ENCODE peak calls at places on chromosomes 13 and 19, in ten cellular contexts. One of them, this sample, is unnamed.
A peak's percentile ranks its signal among the peaks of the same experiment; 100 is the strongest.

GRCh38 chr13:90709329-90709728 is 638.2 kb upstream of the MIR17HG start:
- DNase-seq in K562: no peak
- DNase-seq in stomach: no peak
- DNase-seq in ovary: no peak
- DNase-seq in transverse colon: no peak
- DNase-seq in tibial nerve: no peak
- DNase-seq in A549: no peak
- DNase-seq in sigmoid colon: no peak
- DNase-seq in H1: no peak
- DNase-seq in upper lobe of left lung: no peak
- DNase-seq in this sample: no peak

GRCh38 chr19:8887364-8887763 is 55.2 kb downstream of the MBD3L1 start:
- DNase-seq in K562: no peak
- DNase-seq in stomach: no peak
- DNase-seq in ovary: no peak
- DNase-seq in transverse colon: no peak
- DNase-seq in tibial nerve: no peak
- DNase-seq in A549: no peak
- DNase-seq in sigmoid colon: no peak
- DNase-seq in H1: no peak
- DNase-seq in upper lobe of left lung: no peak
- DNase-seq in this sample: no peak

GRCh38 chr19:34808566-34808965 is 35.6 kb upstream of the ZNF599 start:
- DNase-seq in K562: no peak
- DNase-seq in stomach: no peak
- DNase-seq in ovary: no peak
- DNase-seq in transverse colon: no peak
- DNase-seq in tibial nerve: no peak
- DNase-seq in A549: no peak
- DNase-seq in sigmoid colon: no peak
- DNase-seq in H1: no peak
- DNase-seq in upper lobe of left lung: no peak
- DNase-seq in this sample: no peak

GRCh38 chr13:113880651-113881611 is 17.1 kb upstream of the GAS6 start:
- DNase-seq in K562: no peak
- DNase-seq in stomach: no peak
- DNase-seq in ovary: no peak
- DNase-seq in transverse colon: no peak
- DNase-seq in tibial nerve: no peak
- DNase-seq in A549: no peak
- DNase-seq in sigmoid colon: no peak
- DNase-seq in H1: no peak
- DNase-seq in upper lobe of left lung: no peak
- DNase-seq in this sample: peak; percentile 80

GRCh38 chr19:41000310-41000737 is 9.2 kb downstream of the CYP2B6 start:
- DNase-seq in K562: peak; percentile 37
- DNase-seq in stomach: peak; percentile 61
- DNase-seq in ovary: no peak
- DNase-seq in transverse colon: peak; percentile 48
- DNase-seq in tibial nerve: no peak
- DNase-seq in A549: peak; percentile 53
- DNase-seq in sigmoid colon: no peak
- DNase-seq in H1: no peak
- DNase-seq in upper lobe of left lung: no peak
- DNase-seq in this sample: no peak

GRCh38 chr13:60152114-60152513 is 11.6 kb downstream of the DIAPH3 start:
- DNase-seq in K562: no peak
- DNase-seq in stomach: no peak
- DNase-seq in ovary: no peak
- DNase-seq in transverse colon: no peak
- DNase-seq in tibial nerve: no peak
- DNase-seq in A549: no peak
- DNase-seq in sigmoid colon: no peak
- DNase-seq in H1: no peak
- DNase-seq in upper lobe of left lung: no peak
- DNase-seq in this sample: no peak

GRCh38 chr13:78382481-78382880 is 220.9 kb downstream of the POU4F1 start:
- DNase-seq in K562: no peak
- DNase-seq in stomach: no peak
- DNase-seq in ovary: no peak
- DNase-seq in transverse colon: no peak
- DNase-seq in tibial nerve: no peak
- DNase-seq in A549: no peak
- DNase-seq in sigmoid colon: no peak
- DNase-seq in H1: no peak
- DNase-seq in upper lobe of left lung: no peak
- DNase-seq in this sample: no peak

GRCh38 chr13:96090240-96091101 is 564 bp downstream of the HS6ST3 start:
- DNase-seq in K562: no peak
- DNase-seq in stomach: peak; percentile 28
- DNase-seq in ovary: no peak
- DNase-seq in transverse colon: no peak
- DNase-seq in tibial nerve: no peak
- DNase-seq in A549: no peak
- DNase-seq in sigmoid colon: no peak
- DNase-seq in H1: peak; percentile 77
- DNase-seq in upper lobe of left lung: peak; percentile 83
- DNase-seq in this sample: no peak

GRCh38 chr13:37944476-37945442 is 75.2 kb upstream of the TRPC4 start:
- DNase-seq in K562: peak; percentile 22
- DNase-seq in stomach: no peak
- DNase-seq in ovary: no peak
- DNase-seq in transverse colon: no peak
- DNase-seq in tibial nerve: no peak
- DNase-seq in A549: no peak
- DNase-seq in sigmoid colon: no peak
- DNase-seq in H1: no peak
- DNase-seq in upper lobe of left lung: no peak
- DNase-seq in this sample: no peak

GRCh38 chr13:37945651-37946575 is 76.3 kb upstream of the TRPC4 start:
- DNase-seq in K562: no peak
- DNase-seq in stomach: no peak
- DNase-seq in ovary: no peak
- DNase-seq in transverse colon: no peak
- DNase-seq in tibial nerve: no peak
- DNase-seq in A549: no peak
- DNase-seq in sigmoid colon: no peak
- DNase-seq in H1: no peak
- DNase-seq in upper lobe of left lung: no peak
- DNase-seq in this sample: no peak

GRCh38 chr13:37947419-37948140 is 78.0 kb upstream of the TRPC4 start:
- DNase-seq in K562: peak; percentile 34
- DNase-seq in stomach: no peak
- DNase-seq in ovary: no peak
- DNase-seq in transverse colon: no peak
- DNase-seq in tibial nerve: no peak
- DNase-seq in A549: no peak
- DNase-seq in sigmoid colon: no peak
- DNase-seq in H1: no peak
- DNase-seq in upper lobe of left lung: no peak
- DNase-seq in this sample: no peak

GRCh38 chr13:37942929-37943328 is 73.4 kb upstream of the TRPC4 start:
- DNase-seq in K562: no peak
- DNase-seq in stomach: no peak
- DNase-seq in ovary: no peak
- DNase-seq in transverse colon: no peak
- DNase-seq in tibial nerve: no peak
- DNase-seq in A549: no peak
- DNase-seq in sigmoid colon: no peak
- DNase-seq in H1: no peak
- DNase-seq in upper lobe of left lung: no peak
- DNase-seq in this sample: no peak
- TF ChIP-seq CTCF in K562: no peak
- TF ChIP-seq CTCF in stomach: no peak
- TF ChIP-seq CTCF in ovary: no peak
- TF ChIP-seq CTCF in transverse colon: no peak
- TF ChIP-seq CTCF in tibial nerve: no peak
- TF ChIP-seq CTCF in A549: no peak
- TF ChIP-seq CTCF in sigmoid colon: no peak
- TF ChIP-seq CTCF in H1: no peak
- TF ChIP-seq CTCF in upper lobe of left lung: no peak
- TF ChIP-seq CTCF in this sample: no peak

GRCh38 chr19:29665215-29665825 is at the start of gene PLEKHF1:
- DNase-seq in K562: peak; percentile 93
- DNase-seq in stomach: peak; percentile 94
- DNase-seq in ovary: peak; percentile 85
- DNase-seq in transverse colon: peak; percentile 94
- DNase-seq in tibial nerve: peak; percentile 86
- DNase-seq in A549: peak; percentile 85
- DNase-seq in sigmoid colon: peak; percentile 95
- DNase-seq in H1: peak; percentile 96
- DNase-seq in upper lobe of left lung: peak; percentile 99
- DNase-seq in this sample: peak; percentile 96

GRCh38 chr19:29665826-29666633 is 769 bp downstream of the PLEKHF1 start:
- DNase-seq in K562: peak; percentile 33
- DNase-seq in stomach: peak; percentile 41
- DNase-seq in ovary: peak; percentile 39
- DNase-seq in transverse colon: peak; percentile 41
- DNase-seq in tibial nerve: no peak
- DNase-seq in A549: no peak
- DNase-seq in sigmoid colon: peak; percentile 88
- DNase-seq in H1: peak; percentile 71
- DNase-seq in upper lobe of left lung: peak; percentile 85
- DNase-seq in this sample: no peak

GRCh38 chr19:29667941-29668340 is 2.7 kb downstream of the PLEKHF1 start:
- DNase-seq in K562: no peak
- DNase-seq in stomach: peak; percentile 59
- DNase-seq in ovary: no peak
- DNase-seq in transverse colon: peak; percentile 56
- DNase-seq in tibial nerve: no peak
- DNase-seq in A549: no peak
- DNase-seq in sigmoid colon: peak; percentile 60
- DNase-seq in H1: no peak
- DNase-seq in upper lobe of left lung: no peak
- DNase-seq in this sample: no peak

GRCh38 chr19:29667390-29667783 is 2.1 kb downstream of the PLEKHF1 start:
- DNase-seq in K562: no peak
- DNase-seq in stomach: no peak
- DNase-seq in ovary: no peak
- DNase-seq in transverse colon: no peak
- DNase-seq in tibial nerve: no peak
- DNase-seq in A549: no peak
- DNase-seq in sigmoid colon: peak; percentile 59
- DNase-seq in H1: no peak
- DNase-seq in upper lobe of left lung: no peak
- DNase-seq in this sample: no peak

GRCh38 chr19:29666634-29667389 is 1.6 kb downstream of the PLEKHF1 start:
- DNase-seq in K562: peak; percentile 58
- DNase-seq in stomach: peak; percentile 54
- DNase-seq in ovary: peak; percentile 75
- DNase-seq in transverse colon: peak; percentile 55
- DNase-seq in tibial nerve: peak; percentile 60
- DNase-seq in A549: no peak
- DNase-seq in sigmoid colon: peak; percentile 93
- DNase-seq in H1: peak; percentile 68
- DNase-seq in upper lobe of left lung: no peak
- DNase-seq in this sample: no peak
- TF ChIP-seq EP300 in K562: no peak
- TF ChIP-seq EP300 in stomach: no peak
- TF ChIP-seq EP300 in ovary: peak; percentile 62
- TF ChIP-seq EP300 in transverse colon: no peak
- TF ChIP-seq EP300 in tibial nerve: no peak
- TF ChIP-seq EP300 in A549: no peak
- TF ChIP-seq EP300 in sigmoid colon: no peak
- TF ChIP-seq EP300 in H1: no peak
- TF ChIP-seq EP300 in upper lobe of left lung: no peak
- TF ChIP-seq EP300 in this sample: peak; percentile 2

GRCh38 chr19:16078759-16079707 is 2.7 kb downstream of the TPM4 start:
- DNase-seq in K562: peak; percentile 94
- DNase-seq in stomach: peak; percentile 70
- DNase-seq in ovary: peak; percentile 82
- DNase-seq in transverse colon: peak; percentile 77
- DNase-seq in tibial nerve: peak; percentile 69
- DNase-seq in A549: peak; percentile 85
- DNase-seq in sigmoid colon: peak; percentile 94
- DNase-seq in H1: no peak
- DNase-seq in upper lobe of left lung: no peak
- DNase-seq in this sample: peak; percentile 96
- TF ChIP-seq POLR2A in K562: no peak
- TF ChIP-seq POLR2A in stomach: no peak
- TF ChIP-seq POLR2A in ovary: no peak
- TF ChIP-seq POLR2A in transverse colon: peak; percentile 47
- TF ChIP-seq POLR2A in tibial nerve: no peak
- TF ChIP-seq POLR2A in A549: no peak
- TF ChIP-seq POLR2A in sigmoid colon: no peak
- TF ChIP-seq POLR2A in H1: no peak
- TF ChIP-seq POLR2A in upper lobe of left lung: peak; percentile 60
- TF ChIP-seq POLR2A in this sample: peak; percentile 10

GRCh38 chr13:57123660-57124059 is 17.1 kb upstream of the PRR20A start:
- DNase-seq in K562: no peak
- DNase-seq in stomach: no peak
- DNase-seq in ovary: no peak
- DNase-seq in transverse colon: no peak
- DNase-seq in tibial nerve: no peak
- DNase-seq in A549: no peak
- DNase-seq in sigmoid colon: no peak
- DNase-seq in H1: no peak
- DNase-seq in upper lobe of left lung: no peak
- DNase-seq in this sample: no peak

DNA sequence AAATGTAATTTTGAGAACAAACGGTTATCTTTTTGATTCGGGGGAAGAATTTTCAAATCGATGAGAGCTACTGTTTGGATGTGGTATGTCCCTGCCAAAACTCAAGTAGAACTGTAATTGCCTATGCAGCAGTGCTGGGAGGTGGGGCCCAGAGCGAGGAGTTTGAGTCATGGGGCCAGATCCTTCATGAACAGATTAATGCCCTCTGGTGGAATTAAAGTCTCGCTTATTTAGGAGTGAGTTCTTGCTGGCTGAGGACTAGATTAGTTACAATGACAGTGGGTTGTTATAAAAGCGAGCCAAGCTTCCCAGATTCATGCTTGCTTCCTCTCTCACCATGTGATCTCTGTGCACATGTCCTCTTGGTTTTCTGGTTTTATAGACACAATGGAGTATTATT is 11.8 kb upstream of the PRR20A start:
- DNase-seq in K562: no peak
- DNase-seq in stomach: no peak
- DNase-seq in ovary: no peak
- DNase-seq in transverse colon: no peak
- DNase-seq in tibial nerve: no peak
- DNase-seq in A549: peak; percentile 0
- DNase-seq in sigmoid colon: no peak
- DNase-seq in H1: no peak
- DNase-seq in upper lobe of left lung: no peak
- DNase-seq in this sample: no peak
- TF ChIP-seq CTCF in K562: no peak
- TF ChIP-seq CTCF in stomach: no peak
- TF ChIP-seq CTCF in ovary: no peak
- TF ChIP-seq CTCF in transverse colon: no peak
- TF ChIP-seq CTCF in tibial nerve: no peak
- TF ChIP-seq CTCF in A549: no peak
- TF ChIP-seq CTCF in sigmoid colon: no peak
- TF ChIP-seq CTCF in H1: peak; percentile 8
- TF ChIP-seq CTCF in upper lobe of left lung: no peak
- TF ChIP-seq CTCF in this sample: no peak

GRCh38 chr19:6849876-6850275 is 37.5 kb upstream of the ADGRE1 start:
- DNase-seq in K562: no peak
- DNase-seq in stomach: no peak
- DNase-seq in ovary: no peak
- DNase-seq in transverse colon: no peak
- DNase-seq in tibial nerve: no peak
- DNase-seq in A549: no peak
- DNase-seq in sigmoid colon: no peak
- DNase-seq in H1: no peak
- DNase-seq in upper lobe of left lung: no peak
- DNase-seq in this sample: no peak
- TF ChIP-seq EP300 in K562: no peak
- TF ChIP-seq EP300 in stomach: no peak
- TF ChIP-seq EP300 in ovary: no peak
- TF ChIP-seq EP300 in transverse colon: no peak
- TF ChIP-seq EP300 in tibial nerve: no peak
- TF ChIP-seq EP300 in A549: no peak
- TF ChIP-seq EP300 in sigmoid colon: no peak
- TF ChIP-seq EP300 in H1: no peak
- TF ChIP-seq EP300 in upper lobe of left lung: no peak
- TF ChIP-seq EP300 in this sample: no peak

This sample was measured in esophagus muscularis mucosa.